ENCODE peak calls at places on chromosomes 13 and 19, in six cellular contexts. W is heart right ventricle, M is cardiac muscle cell, I is ascending aorta, U is esophagus squamous epithelium, E is fibroblast of lung. L is an unnamed sample. For H3K27me3, the result is how much of the 10 kb centered on the place peaks cover.

GRCh38 chr19:18899624-18900560 is 3.9 kb upstream of the CERS1 start:
- DNase-seq in W (no peak), M (no peak), U (no peak), I (no peak), E (no peak), L (no peak)

GRCh38 chr13:91809161-91809560 is 410.7 kb downstream of the GPC5 start:
- DNase-seq in W (no peak), M (no peak), E (no peak), I (no peak), U (no peak), L (no peak)

GRCh38 chr13:89930861-89931260 is 1416.6 kb upstream of the MIR17HG start:
- DNase-seq in M (no peak), U (no peak), E (no peak), I (no peak), W (no peak), L (no peak)

GRCh38 chr19:35911790-35912189 is 3.7 kb upstream of the TYROBP start:
- DNase-seq in I (no peak), E (no peak), W (no peak), U (no peak), M (no peak), L (no peak)

GRCh38 chr13:23871616-23872220 is 17.5 kb downstream of the MIPEP start:
- DNase-seq in W (no peak), I (no peak), U (no peak), E (peak), M (peak), L (no peak)

GRCh38 chr19:7242601-7243258 is 51.5 kb downstream of the INSR start:
- DNase-seq in E (peak), I (peak), W (peak), M (peak), U (no peak), L (no peak)

GRCh38 chr13:44652223-44652622 is 76.1 kb upstream of the TSC22D1 start:
- DNase-seq in I (no peak), E (no peak), U (no peak), M (no peak), W (no peak), L (no peak)

GRCh38 chr19:288911-289310 is 2.3 kb downstream of the PLPP2 start:
- DNase-seq in I (no peak), U (no peak), W (no peak), M (no peak), E (no peak), L (peak)

GRCh38 chr13:40064154-40064713 is 408.8 kb downstream of the COG6 start:
- DNase-seq in W (no peak), I (no peak), U (no peak), M (no peak), E (no peak), L (no peak)

GRCh38 chr13:109693213-109693612 is 93.2 kb downstream of the IRS2 start:
- DNase-seq in U (no peak), M (no peak), W (no peak), E (no peak), I (no peak), L (no peak)

GRCh38 chr13:100382787-100383186 is 205.8 kb downstream of the GGACT start:
- DNase-seq in E (peak), U (no peak), M (peak), W (no peak), I (no peak), L (no peak)

GRCh38 chr19:33100894-33101644 is 20.1 kb downstream of the GPATCH1 start:
- DNase-seq in E (no peak), W (no peak), U (no peak), M (no peak), I (no peak), L (no peak)

GRCh38 chr19:28217064-28217463 is 995.9 kb downstream of the UQCRFS1 start:
- DNase-seq in E (no peak), M (no peak), U (no peak), W (no peak), I (no peak), L (no peak)

GRCh38 chr13:32471187-32471922 is 43.4 kb upstream of the N4BP2L1 start:
- DNase-seq in M (peak), U (no peak), I (no peak), W (peak), E (peak), L (peak)

GRCh38 chr13:102589291-102589822 is 7.4 kb upstream of the TPP2 start:
- DNase-seq in I (no peak), U (no peak), W (no peak), E (no peak), M (no peak), L (no peak)

GRCh38 chr19:40758491-40758890 is 7.5 kb downstream of the SNRPA start:
- DNase-seq in U (no peak), M (no peak), I (no peak), E (no peak), W (no peak), L (no peak)

GRCh38 chr13:50882816-50883215 is 26.8 kb upstream of the RNASEH2B start:
- DNase-seq in U (no peak), M (no peak), I (no peak), E (no peak), W (no peak), L (no peak)

GRCh38 chr19:40147693-40148347 is 43.4 kb upstream of the MAP3K10 start:
- DNase-seq in U (no peak), W (no peak), E (peak), M (peak), I (peak), L (no peak)

GRCh38 chr13:41613984-41614581 is 156.7 kb downstream of the RGCC start:
- DNase-seq in W (peak), M (peak), I (peak), E (peak), U (no peak), L (no peak)

GRCh38 chr13:108769213-108770070 is 140.0 kb downstream of the MYO16 start:
- DNase-seq in U (no peak), M (no peak), E (no peak), W (no peak), I (no peak), L (no peak)

GRCh38 chr13:44399045-44399444 is 25.4 kb downstream of the SERP2 start:
- DNase-seq in U (no peak), W (no peak), M (no peak), I (no peak), E (no peak), L (no peak)

GRCh38 chr13:91381371-91381770 is 17.1 kb upstream of the GPC5 start:
- DNase-seq in E (peak), W (no peak), U (no peak), I (no peak), M (peak), L (peak)

GRCh38 chr13:37127706-37128241 is 22.3 kb upstream of the CSNK1A1L start:
- DNase-seq in M (peak), I (peak), W (peak), U (no peak), E (peak), L (no peak)

GRCh38 chr13:81247711-81248110 is 906.8 kb upstream of the SPRY2 start:
- DNase-seq in M (no peak), U (no peak), E (no peak), I (no peak), W (no peak), L (no peak)

GRCh38 chr19:42295831-42296525 is 6.0 kb upstream of the PRR19 start:
- DNase-seq in E (peak), M (peak), U (no peak), I (peak), W (peak), L (peak)

GRCh38 chr13:32045963-32046785 is 14.6 kb downstream of the FRY start:
- DNase-seq in W (no peak), U (no peak), I (no peak), M (peak), E (peak), L (no peak)

GRCh38 chr13:83905641-83906040 is 23.4 kb upstream of the SLITRK1 start:
- DNase-seq in U (no peak), I (no peak), M (no peak), E (no peak), W (no peak), L (no peak)

GRCh38 chr13:34107814-34108213 is 289.9 kb downstream of the RFC3 start:
- DNase-seq in M (peak), W (no peak), E (peak), U (no peak), I (no peak), L (no peak)

GRCh38 chr13:30615851-30616311 is 1.8 kb upstream of the USPL1 start:
- DNase-seq in U (no peak), W (no peak), M (peak), E (peak), I (no peak), L (no peak)

GRCh38 chr13:101845501-101846012 is 393.1 kb downstream of the ITGBL1 start:
- DNase-seq in M (no peak), U (no peak), E (no peak), I (no peak), W (no peak), L (no peak)

GRCh38 chr13:80342541-80343371 is 1.8 kb upstream of the SPRY2 start:
- DNase-seq in E (peak), I (peak), W (peak), U (no peak), M (peak), L (peak)

GRCh38 chr19:10404888-10405808 is 1.8 kb upstream of the CDC37 start:
- DNase-seq in E (no peak), M (no peak), I (no peak), U (no peak), W (no peak), L (no peak)

DNA sequence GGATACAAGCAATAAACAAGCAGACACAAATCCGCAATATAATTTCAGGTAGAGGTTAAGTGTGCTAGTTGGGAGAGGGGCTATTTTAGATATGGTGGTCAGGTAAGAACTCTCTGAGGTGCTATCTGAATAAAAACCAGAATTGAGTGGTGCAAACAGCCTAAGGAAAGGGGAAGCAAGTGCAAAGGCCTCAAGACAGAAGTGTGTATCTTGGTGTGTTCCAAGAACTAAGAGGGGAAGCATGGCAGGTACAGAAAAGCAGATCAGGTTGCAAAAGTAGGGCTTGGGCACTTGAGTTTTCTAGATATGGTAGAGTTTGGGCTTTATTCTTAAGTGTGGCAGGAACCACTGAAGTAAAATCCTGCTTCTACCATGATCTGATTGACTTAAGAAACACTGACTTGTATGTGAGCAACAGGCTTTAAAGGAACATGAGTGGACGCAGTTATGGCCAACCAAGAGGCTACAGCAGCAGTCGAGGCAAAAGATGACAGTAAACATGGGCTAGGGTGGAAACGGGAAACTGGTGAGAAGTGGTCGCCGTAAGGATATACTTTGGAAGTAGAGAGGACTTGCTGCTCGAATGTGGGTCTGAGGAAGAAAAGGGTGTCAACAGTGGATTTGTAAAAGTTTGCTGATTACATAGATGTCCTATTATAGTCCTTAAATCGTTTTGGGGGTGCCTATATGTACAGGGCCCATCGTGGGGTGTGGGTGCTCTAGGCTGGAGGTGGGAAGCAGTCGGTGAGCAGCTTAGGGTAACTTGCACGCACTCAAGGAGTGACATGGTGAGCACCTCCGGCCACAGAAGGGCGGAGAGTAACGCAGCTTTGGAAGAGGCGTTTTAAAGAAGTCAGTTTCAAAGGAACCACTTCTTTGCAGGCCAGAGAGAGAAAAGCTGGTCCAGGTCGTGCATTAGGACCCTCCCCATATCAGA is 678 bp downstream of the TGDS start:
- DNase-seq in U (no peak), W (no peak), M (peak), E (peak), I (no peak), L (no peak)
- H3K27ac ChIP-seq in U (peak), W (peak), M (peak), E (peak), I (peak), L (peak)

DNA sequence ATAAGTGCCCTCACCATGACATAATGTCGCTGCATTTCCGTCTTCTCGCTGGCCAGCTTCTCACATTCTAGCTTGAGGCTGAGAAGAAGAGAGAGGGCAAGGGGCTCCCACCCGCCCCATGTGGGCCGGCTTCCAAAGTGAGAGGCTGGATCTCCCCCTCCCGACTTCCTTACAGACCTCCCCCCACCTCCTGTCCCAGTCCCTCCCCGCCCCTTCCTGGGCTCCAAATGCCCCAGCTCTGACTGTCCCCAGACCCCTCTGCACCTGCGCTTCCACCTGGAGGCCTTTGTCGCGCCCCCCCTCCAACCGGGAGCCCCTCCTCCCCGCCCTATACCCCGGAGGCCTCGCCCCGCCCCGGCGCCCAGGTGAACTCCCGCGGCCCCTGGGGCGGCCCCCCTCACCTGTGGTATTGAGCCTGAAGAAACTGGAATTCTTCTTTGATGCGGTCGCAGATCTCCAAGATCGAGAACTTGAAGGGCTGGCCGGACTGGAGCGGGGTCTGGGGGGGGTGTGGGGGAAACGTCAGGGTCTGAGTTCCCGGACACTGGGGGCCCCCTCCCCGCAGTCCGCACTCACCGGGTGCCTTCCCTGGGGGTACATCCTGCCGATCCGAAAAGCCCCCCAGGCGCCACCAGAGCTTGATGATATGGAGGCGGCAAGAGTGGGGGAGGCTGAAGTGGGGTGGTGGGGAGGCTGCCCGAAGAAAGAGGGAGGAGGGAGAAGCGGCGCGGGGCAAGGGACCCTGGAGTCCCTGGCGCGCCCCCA is 593 bp downstream of the TLE2 start:
- DNase-seq in I (no peak), U (no peak), W (no peak), M (no peak), E (no peak), L (no peak)
- H3K27me3 ChIP-seq in I (under half), U (under half), W (under half), M (under half), E (under half), L (under half)

GRCh38 chr19:6078068-6078467 is 32.2 kb downstream of the RFX2 start:
- DNase-seq in E (no peak), M (no peak), I (peak), U (no peak), W (no peak), L (no peak)
- H3K27ac ChIP-seq in E (no peak), M (no peak), I (no peak), U (peak), W (no peak), L (no peak)

GRCh38 chr13:27820524-27821482 is 28.5 kb downstream of the GSX1 start:
- DNase-seq in U (no peak), M (no peak), W (no peak), I (peak), E (no peak), L (no peak)
- H3K27me3 ChIP-seq in U (under half), M (half or more), W (under half), I (under half), E (under half), L (half or more)

GRCh38 chr19:17309962-17310461 is 649 bp downstream of the DDA1 start:
- DNase-seq in I (no peak), E (no peak), U (no peak), W (no peak), M (no peak), L (no peak)
- H3K27ac ChIP-seq in I (peak), E (peak), U (peak), W (peak), M (peak), L (no peak)